ENCODE peak calls at places on chromosomes 12 and 14, in eight cellular contexts. J is glutamatergic neuron, B is mesothelial cell of epicardium, F is PC-9, V is psoas muscle, D is foreskin fibroblast, O is endothelial cell, X is MCF 10A. H is an unnamed sample.

GRCh38 chr14:89504602-89505320 is 87.7 kb upstream of the FOXN3 start:
- DNase-seq in J (no peak), B (no peak), F (no peak), V (no peak), D (peak; percentile 78), O (no peak), X (no peak), H (no peak)

GRCh38 chr12:66823857-66824570 is 145.1 kb upstream of the GRIP1 start:
- DNase-seq in J (no peak), B (no peak), F (peak; percentile 95), V (no peak), D (no peak), O (no peak), X (peak; percentile 69), H (peak; percentile 42)

GRCh38 chr14:51209457-51209856 is 30.6 kb upstream of the TMX1 start:
- DNase-seq in J (peak; percentile 67), B (no peak), F (no peak), V (no peak), D (no peak), O (no peak), X (no peak), H (no peak)

GRCh38 chr14:43003845-43004244 is 1397.2 kb downstream of the LRFN5 start:
- DNase-seq in J (no peak), B (no peak), F (no peak), V (no peak), D (no peak), O (no peak), X (peak; percentile 30), H (no peak)

GRCh38 chr12:62604373-62604772 is 137.7 kb downstream of the MON2 start:
- DNase-seq in J (no peak), B (no peak), F (no peak), V (no peak), D (no peak), O (no peak), X (no peak), H (no peak)

GRCh38 chr12:75378354-75378753 is 12.5 kb upstream of the GLIPR1L2 start:
- DNase-seq in J (no peak), B (no peak), F (no peak), V (no peak), D (no peak), O (no peak), X (peak; percentile 3), H (no peak)

GRCh38 chr14:75720828-75721227 is 59.8 kb downstream of the TTLL5 start:
- DNase-seq in J (no peak), B (no peak), F (no peak), V (peak; percentile 31), D (no peak), O (no peak), X (peak; percentile 9), H (no peak)

GRCh38 chr12:27772328-27773049 is 7.5 kb upstream of the KLHL42 start:
- DNase-seq in J (no peak), B (no peak), F (peak; percentile 93), V (no peak), D (no peak), O (no peak), X (no peak), H (no peak)

GRCh38 chr12:101696477-101697196 is 803 bp upstream of the CHPT1 start:
- DNase-seq in J (no peak), B (no peak), F (no peak), V (peak; percentile 67), D (no peak), O (no peak), X (no peak), H (no peak)

GRCh38 chr12:95116773-95117172 is 43.4 kb upstream of the NR2C1 start:
- DNase-seq in J (no peak), B (no peak), F (peak; percentile 94), V (no peak), D (no peak), O (no peak), X (peak; percentile 86), H (peak; percentile 76)

GRCh38 chr12:96368233-96368632 is 32.0 kb downstream of the CDK17 start:
- DNase-seq in J (no peak), B (no peak), F (no peak), V (no peak), D (no peak), O (no peak), X (no peak), H (no peak)

GRCh38 chr14:61153436-61153835 is 127.7 kb downstream of the TMEM30B start:
- DNase-seq in J (peak; percentile 86), B (no peak), F (no peak), V (no peak), D (peak; percentile 26), O (no peak), X (peak; percentile 28), H (no peak)

GRCh38 chr12:27109339-27110023 is 27.1 kb upstream of the C12orf71 start:
- DNase-seq in J (no peak), B (no peak), F (no peak), V (no peak), D (no peak), O (no peak), X (peak; percentile 25), H (no peak)

GRCh38 chr14:96735509-96735908 is 61.7 kb upstream of the VRK1 start:
- DNase-seq in J (no peak), B (no peak), F (no peak), V (no peak), D (no peak), O (no peak), X (peak; percentile 3), H (no peak)

GRCh38 chr12:117968084-117968789 is 553 bp downstream of the KSR2 start:
- DNase-seq in J (no peak), B (no peak), F (no peak), V (no peak), D (no peak), O (no peak), X (no peak), H (no peak)

GRCh38 chr12:89880695-89881350 is 172.2 kb upstream of the ATP2B1 start:
- DNase-seq in J (no peak), B (no peak), F (no peak), V (no peak), D (no peak), O (no peak), X (no peak), H (no peak)

GRCh38 chr12:53659011-53659551 is 16.8 kb downstream of the ATP5MC2 start:
- DNase-seq in J (no peak), B (no peak), F (peak; percentile 68), V (no peak), D (peak; percentile 75), O (no peak), X (peak; percentile 77), H (peak; percentile 54)

GRCh38 chr12:45779936-45780335 is 50.4 kb downstream of the ARID2 start:
- DNase-seq in J (no peak), B (no peak), F (no peak), V (no peak), D (no peak), O (no peak), X (no peak), H (no peak)
- TF ChIP-seq CTCF in J (no peak), B (no peak), F (no peak), V (no peak), D (no peak), O (no peak), X (no peak), H (no peak)

GRCh38 chr14:91439345-91439744 is 21.7 kb upstream of the CCDC88C start:
- DNase-seq in J (no peak), B (no peak), F (no peak), V (no peak), D (no peak), O (no peak), X (no peak), H (no peak)
- TF ChIP-seq CTCF in J (no peak), B (no peak), F (no peak), V (no peak), D (no peak), O (no peak), X (no peak), H (no peak)

GRCh38 chr12:4267904-4268548 is 5.5 kb upstream of the CCND2 start:
- DNase-seq in J (no peak), B (no peak), F (no peak), V (no peak), D (no peak), O (no peak), X (no peak), H (no peak)

GRCh38 chr12:4270016-4270669 is 3.4 kb upstream of the CCND2 start:
- DNase-seq in J (no peak), B (no peak), F (no peak), V (no peak), D (no peak), O (peak; percentile 18), X (no peak), H (no peak)

GRCh38 chr12:4268549-4269181 is 4.9 kb upstream of the CCND2 start:
- DNase-seq in J (no peak), B (no peak), F (no peak), V (no peak), D (no peak), O (peak; percentile 13), X (no peak), H (no peak)

GRCh38 chr12:4270670-4271432 is 2.7 kb upstream of the CCND2 start:
- DNase-seq in J (peak; percentile 58), B (no peak), F (no peak), V (peak; percentile 44), D (no peak), O (peak; percentile 57), X (no peak), H (no peak)

GRCh38 chr12:4269279-4269991 is 4.1 kb upstream of the CCND2 start:
- DNase-seq in J (peak; percentile 83), B (peak; percentile 84), F (no peak), V (peak; percentile 85), D (no peak), O (peak; percentile 86), X (no peak), H (peak; percentile 21)
- TF ChIP-seq CTCF in J (no peak), B (no peak), F (no peak), V (no peak), D (no peak), O (no peak), X (no peak), H (no peak)

GRCh38 chr14:91417134-91417982 is at the start of gene CCDC88C:
- DNase-seq in J (peak; percentile 73), B (no peak), F (peak; percentile 45), V (peak; percentile 65), D (no peak), O (peak; percentile 69), X (peak; percentile 77), H (peak; percentile 83)

GRCh38 chr14:91418387-91419043 is 895 bp upstream of the CCDC88C start:
- DNase-seq in J (peak; percentile 84), B (peak; percentile 42), F (peak; percentile 75), V (peak; percentile 66), D (peak; percentile 24), O (peak; percentile 80), X (peak; percentile 71), H (peak; percentile 76)

GRCh38 chr14:91419451-91419850 is 1.8 kb upstream of the CCDC88C start:
- DNase-seq in J (no peak), B (no peak), F (no peak), V (no peak), D (no peak), O (no peak), X (no peak), H (no peak)

GRCh38 chr14:91417983-91418386 is 365 bp upstream of the CCDC88C start:
- DNase-seq in J (peak; percentile 54), B (no peak), F (no peak), V (peak; percentile 42), D (no peak), O (peak; percentile 56), X (peak; percentile 61), H (peak; percentile 68)

DNA sequence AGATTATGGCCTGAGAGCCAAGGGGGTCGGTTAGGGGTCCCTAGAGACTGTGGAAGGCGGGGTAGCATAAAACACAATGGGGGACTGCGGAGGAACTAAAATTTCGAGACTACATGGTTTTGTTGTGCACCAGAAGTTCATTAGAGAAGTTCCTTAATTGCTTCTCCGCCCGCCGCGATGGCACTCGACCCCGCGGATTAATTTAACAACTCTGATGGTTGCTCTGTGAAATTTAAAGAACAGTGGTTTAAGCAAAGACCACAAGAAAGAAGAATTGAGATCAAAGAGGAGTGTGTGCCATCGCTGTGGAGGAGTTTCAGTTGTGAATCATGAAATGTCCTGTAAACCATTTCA is 1.4 kb upstream of the CCDC88C start:
- DNase-seq in J (no peak), B (no peak), F (no peak), V (no peak), D (no peak), O (no peak), X (no peak), H (no peak)
- TF ChIP-seq CTCF in J (peak; percentile 56), B (peak; percentile 49), F (peak; percentile 48), V (no peak), D (no peak), O (peak; percentile 39), X (no peak), H (no peak)

H was measured in Calu3.